ENCODE peak calls at places on chromosome 14, in nine cellular contexts. Q is NCI-H774; T is astrocyte of the spinal cord; S is activated CD8-positive, alpha-beta memory T cell treated with anti-CD3 and anti-CD28 coated beads for 1 hour; Z is DMS53; Y is mucosa of gallbladder; D is mesothelial cell of epicardium; K is IMR-90; V is AML-193. P is an unnamed sample.

GRCh38 chr14:89236846-89237245 is 180.2 kb downstream of the FOXN3 start:
- DNase-seq in D (no peak), S (no peak), Q (no peak), K (peak; percentile 52), V (no peak), T (no peak), Z (no peak), Y (no peak), P (no peak)

GRCh38 chr14:102370305-102370809 is 7.6 kb downstream of the TECPR2 start:
- DNase-seq in Z (no peak), Y (no peak), V (peak; percentile 91), Q (no peak), S (no peak), K (peak; percentile 13), D (no peak), T (no peak), P (no peak)

GRCh38 chr14:21987937-21988336 is 314.3 kb upstream of the OR4E1 start:
- DNase-seq in D (no peak), Q (no peak), S (no peak), K (peak; percentile 12), V (peak; percentile 25), Z (peak; percentile 66), T (peak; percentile 3), Y (no peak), P (no peak)

GRCh38 chr14:24279301-24280186 is 8.1 kb upstream of the RABGGTA start:
- DNase-seq in T (no peak), V (peak; percentile 38), K (no peak), D (no peak), Y (no peak), S (no peak), Z (peak; percentile 30), Q (no peak), P (no peak)

GRCh38 chr14:28755198-28755794 is 11.3 kb upstream of the FOXG1 start:
- DNase-seq in Q (no peak), Y (no peak), S (no peak), K (no peak), Z (no peak), D (no peak), T (no peak), V (no peak), P (no peak)

GRCh38 chr14:35146711-35147149 is 24.4 kb downstream of the PRORP start:
- DNase-seq in Q (no peak), Y (no peak), K (no peak), T (no peak), Z (no peak), D (no peak), S (no peak), V (no peak), P (no peak)

GRCh38 chr14:61525293-61526011 is 169.9 kb upstream of the HIF1A start:
- DNase-seq in Y (peak; percentile 77), S (peak; percentile 27), K (peak; percentile 52), D (no peak), T (peak; percentile 67), Q (no peak), Z (peak; percentile 77), V (no peak), P (no peak)

GRCh38 chr14:34368115-34368970 is 93.7 kb downstream of the SPTSSA start:
- DNase-seq in Y (no peak), V (peak; percentile 78), Q (no peak), S (no peak), T (no peak), K (peak; percentile 10), Z (peak; percentile 62), D (no peak), P (no peak)

GRCh38 chr14:37583358-37584210 is 11.5 kb downstream of the FOXA1 start:
- DNase-seq in V (no peak), K (no peak), T (no peak), S (no peak), Z (peak; percentile 77), D (peak; percentile 54), Q (peak; percentile 92), Y (no peak), P (no peak)

GRCh38 chr14:69151458-69152180 is 1.3 kb downstream of the DCAF5 start:
- DNase-seq in K (peak; percentile 67), V (peak; percentile 64), Z (peak; percentile 83), S (peak; percentile 35), T (peak; percentile 69), Y (peak; percentile 65), D (peak; percentile 83), Q (no peak), P (peak; percentile 63)

GRCh38 chr14:104085032-104085888 is at the start of gene ASPG:
- DNase-seq in Q (no peak), V (no peak), Y (no peak), S (no peak), T (no peak), Z (no peak), D (no peak), K (no peak), P (no peak)

GRCh38 chr14:23145794-23146422 is 26.9 kb upstream of the CEBPE start:
- DNase-seq in T (no peak), S (no peak), Z (no peak), K (no peak), V (no peak), Q (no peak), Y (no peak), D (no peak), P (no peak)

GRCh38 chr14:100664841-100665425 is 61.8 kb upstream of the DLK1 start:
- DNase-seq in S (no peak), Z (no peak), K (peak; percentile 73), D (no peak), V (no peak), Q (no peak), T (peak; percentile 50), Y (no peak), P (no peak)

GRCh38 chr14:49977126-49977841 is 84.4 kb downstream of the ARF6 start:
- DNase-seq in Z (no peak), T (no peak), Y (no peak), D (no peak), K (no peak), V (peak; percentile 5), S (no peak), Q (no peak), P (no peak)

GRCh38 chr14:29339491-29339890 is 572.9 kb downstream of the FOXG1 start:
- DNase-seq in Y (no peak), K (peak; percentile 26), Z (no peak), V (no peak), Q (no peak), T (no peak), D (no peak), S (no peak), P (no peak)

GRCh38 chr14:35355981-35356839 is 48.3 kb downstream of the NFKBIA start:
- DNase-seq in Y (peak; percentile 71), Q (no peak), Z (peak; percentile 19), V (no peak), T (no peak), D (no peak), S (no peak), K (peak; percentile 58), P (no peak)

GRCh38 chr14:99630202-99630601 is 14.7 kb upstream of the HHIPL1 start:
- DNase-seq in S (no peak), V (no peak), K (no peak), Y (no peak), D (no peak), Q (no peak), Z (no peak), T (no peak), P (no peak)

GRCh38 chr14:100165825-100166520 is 6.5 kb upstream of the DEGS2 start:
- DNase-seq in T (no peak), Z (no peak), D (no peak), K (no peak), V (no peak), Y (no peak), S (no peak), Q (no peak), P (no peak)

GRCh38 chr14:71716371-71716770 is 215.9 kb upstream of the RGS6 start:
- DNase-seq in Z (no peak), Q (no peak), K (peak; percentile 87), Y (no peak), T (peak; percentile 74), S (no peak), V (no peak), D (no peak), P (no peak)

GRCh38 chr14:23640524-23641141 is 4.5 kb downstream of the DHRS2 start:
- DNase-seq in Q (no peak), K (peak; percentile 49), Z (peak; percentile 6), V (no peak), S (no peak), Y (no peak), D (no peak), T (peak; percentile 77), P (no peak)

GRCh38 chr14:80996049-80996901 is 40.9 kb downstream of the TSHR start:
- DNase-seq in K (peak; percentile 84), Q (peak; percentile 9), D (no peak), S (no peak), V (peak; percentile 82), Y (peak; percentile 54), Z (peak; percentile 80), T (peak; percentile 74), P (no peak)

GRCh38 chr14:56810850-56811595 is 744 bp upstream of the OTX2 start:
- DNase-seq in S (no peak), Q (no peak), Y (no peak), D (no peak), K (no peak), Z (no peak), V (no peak), T (no peak), P (no peak)

GRCh38 chr14:39055786-39056474 is 47.1 kb downstream of the SEC23A start:
- DNase-seq in D (no peak), S (no peak), V (no peak), K (no peak), Y (no peak), Q (no peak), T (no peak), Z (peak; percentile 5), P (no peak)

GRCh38 chr14:56794557-56795283 is 15.6 kb downstream of the OTX2 start:
- DNase-seq in S (no peak), T (no peak), Z (no peak), Y (no peak), K (no peak), V (no peak), Q (no peak), D (peak; percentile 56), P (no peak)

GRCh38 chr14:101508948-101509729 is 52.2 kb upstream of the DIO3 start:
- DNase-seq in Z (no peak), T (no peak), V (no peak), Y (no peak), Q (no peak), D (no peak), S (no peak), K (no peak), P (no peak)

P was measured in central memory CD8-positive, alpha-beta T cell.